ENCODE peak calls at places on chromosomes 4 and X, in eight cellular contexts. V is nephron progenitor cell, D is HCT116, M is fibroblast of lung, A is lung, H is stomach, L is neural progenitor cell, P is GM10248. E is an unnamed sample.

GRCh38 chr4:40856836-40857362 is 107.1 kb downstream of the NSUN7 start:
- DNase-seq in V (peak), D (no peak), M (peak), A (peak), H (peak), L (peak), P (peak), E (no peak)

GRCh38 chr4:4462970-4463369 is 76.1 kb downstream of the NSG1 start:
- DNase-seq in V (no peak), D (no peak), M (no peak), A (no peak), H (no peak), L (no peak), P (no peak), E (no peak)

GRCh38 chrX:105662248-105662647 is 160.1 kb upstream of the NRK start:
- DNase-seq in V (no peak), D (no peak), M (no peak), A (no peak), H (no peak), L (no peak), P (no peak), E (no peak)

GRCh38 chrX:101287402-101287801 is 3.7 kb downstream of the TAF7L start:
- DNase-seq in V (no peak), D (peak), M (peak), A (no peak), H (no peak), L (peak), P (peak), E (no peak)

GRCh38 chr4:138870739-138871633 is 144.6 kb upstream of the NOCT start:
- DNase-seq in V (peak), D (peak), M (peak), A (peak), H (peak), L (peak), P (peak), E (peak)

GRCh38 chr4:141465151-141465550 is 171.2 kb upstream of the IL15 start:
- DNase-seq in V (peak), D (no peak), M (no peak), A (no peak), H (no peak), L (no peak), P (no peak), E (no peak)

GRCh38 chr4:184453402-184454160 is 20.8 kb downstream of the IRF2 start:
- DNase-seq in V (peak), D (no peak), M (peak), A (peak), H (peak), L (peak), P (peak), E (no peak)

GRCh38 chr4:168631241-168632151 is 134.6 kb downstream of the PALLD start:
- DNase-seq in V (peak), D (no peak), M (peak), A (peak), H (peak), L (peak), P (no peak), E (no peak)

DNA sequence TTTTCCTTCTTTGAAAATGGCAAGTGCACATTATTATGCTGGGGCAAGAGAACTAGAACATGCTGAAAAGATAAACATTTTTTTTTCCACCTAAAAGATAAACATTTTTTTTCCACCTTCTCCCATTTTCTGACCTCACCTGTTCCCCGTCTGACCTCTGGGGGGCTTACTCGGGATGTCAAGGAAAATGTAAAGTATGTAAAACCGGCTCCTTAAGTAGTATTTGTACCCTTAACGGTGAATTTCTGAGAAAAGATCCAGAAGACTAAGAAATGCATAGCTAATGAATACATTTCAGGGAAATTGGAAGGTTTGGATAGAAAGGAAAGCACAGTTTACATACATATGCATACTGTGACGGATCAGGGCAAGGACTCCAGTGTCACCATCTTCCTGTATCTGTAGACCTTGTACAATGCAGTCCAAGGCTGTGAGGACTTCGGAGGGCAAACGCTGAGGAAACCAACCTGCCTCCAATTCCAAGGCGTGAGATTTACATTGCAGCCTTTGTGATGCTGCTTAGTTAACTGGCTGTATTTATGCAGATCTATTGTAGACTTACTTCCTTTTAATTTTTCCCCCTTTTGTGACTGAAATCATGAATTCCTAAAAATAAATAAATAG is 2185.9 kb upstream of the TENM3 start:
- DNase-seq in V (no peak), D (no peak), M (peak), A (no peak), H (no peak), L (peak), P (peak), E (no peak)
- TF ChIP-seq CTCF in V (peak), D (peak), M (no peak), A (no peak), H (no peak), L (peak), P (peak), E (no peak)

GRCh38 chr4:128776794-128777216 is 32.7 kb upstream of the JADE1 start:
- DNase-seq in V (no peak), D (no peak), M (peak), A (peak), H (peak), L (no peak), P (no peak), E (peak)

GRCh38 chr4:128780688-128781087 is 28.8 kb upstream of the JADE1 start:
- DNase-seq in V (no peak), D (no peak), M (no peak), A (no peak), H (no peak), L (no peak), P (no peak), E (no peak)

GRCh38 chr4:128787509-128788311 is 21.8 kb upstream of the JADE1 start:
- DNase-seq in V (peak), D (no peak), M (peak), A (no peak), H (no peak), L (no peak), P (no peak), E (no peak)

GRCh38 chr4:128782875-128783614 is 26.5 kb upstream of the JADE1 start:
- DNase-seq in V (no peak), D (no peak), M (peak), A (no peak), H (no peak), L (no peak), P (no peak), E (no peak)

GRCh38 chr4:128782076-128782715 is 27.3 kb upstream of the JADE1 start:
- DNase-seq in V (no peak), D (peak), M (peak), A (no peak), H (peak), L (peak), P (peak), E (no peak)
- TF ChIP-seq CTCF in V (no peak), D (peak), M (no peak), A (peak), H (no peak), L (peak), P (peak), E (no peak)

GRCh38 chrX:115366535-115366934 is 77.0 kb downstream of the LUZP4 start:
- DNase-seq in V (no peak), D (no peak), M (no peak), A (no peak), H (no peak), L (no peak), P (no peak), E (no peak)
- TF ChIP-seq CTCF in V (no peak), D (no peak), M (no peak), A (no peak), H (no peak), L (no peak), P (no peak), E (no peak)

GRCh38 chr4:97548186-97548585 is 595.1 kb downstream of the STPG2 start:
- DNase-seq in V (no peak), D (no peak), M (no peak), A (no peak), H (no peak), L (no peak), P (peak), E (no peak)

GRCh38 chr4:97548943-97549583 is 594.2 kb downstream of the STPG2 start:
- DNase-seq in V (no peak), D (peak), M (no peak), A (no peak), H (no peak), L (no peak), P (no peak), E (no peak)
- TF ChIP-seq CTCF in V (no peak), D (no peak), M (no peak), A (no peak), H (no peak), L (no peak), P (no peak), E (no peak)

DNA sequence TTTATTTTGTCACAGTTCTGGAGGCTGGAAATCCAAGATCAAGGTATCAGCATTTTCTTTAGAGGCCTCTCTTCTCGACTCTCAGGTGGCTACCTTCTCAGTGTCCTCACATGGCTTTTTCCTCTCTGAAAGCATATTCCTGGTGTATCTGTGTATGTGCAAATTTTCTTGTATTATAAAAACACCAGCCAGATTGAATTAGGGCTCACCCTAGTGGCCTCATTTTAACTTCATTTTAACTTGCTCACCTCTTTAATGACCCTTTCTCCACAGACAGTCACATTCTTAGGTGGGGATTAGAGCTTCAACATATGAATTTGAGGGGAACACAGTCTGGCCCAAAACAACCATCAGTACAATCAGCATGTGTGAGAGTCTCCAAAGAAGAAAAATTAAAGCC is 542.4 kb upstream of the FAM241A start:
- DNase-seq in V (no peak), D (peak), M (peak), A (no peak), H (no peak), L (no peak), P (no peak), E (no peak)
- TF ChIP-seq CTCF in V (no peak), D (peak), M (no peak), A (no peak), H (no peak), L (no peak), P (no peak), E (peak)

DNA sequence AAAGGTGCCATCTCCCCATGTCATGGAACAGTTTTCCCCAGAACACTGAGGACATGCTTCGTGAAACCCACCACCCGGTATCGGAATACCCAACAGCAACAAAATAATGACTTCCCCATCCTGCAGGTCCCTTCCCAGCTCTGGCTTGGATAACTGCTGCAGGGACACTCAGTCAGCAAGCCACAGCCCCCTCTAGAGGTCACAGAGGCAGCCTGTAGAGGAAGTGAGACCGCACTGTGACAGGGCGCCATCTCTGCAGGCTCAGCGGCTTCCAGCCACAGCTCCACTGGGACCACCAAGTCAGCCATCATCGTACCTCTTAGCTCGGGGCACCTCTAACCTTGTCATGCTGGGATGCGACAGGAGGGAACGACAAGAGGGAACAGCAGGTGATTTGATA is 315.9 kb downstream of the LDB2 start:
- DNase-seq in V (peak), D (no peak), M (no peak), A (no peak), H (no peak), L (peak), P (no peak), E (no peak)
- TF ChIP-seq CTCF in V (no peak), D (peak), M (peak), A (no peak), H (no peak), L (peak), P (no peak), E (peak)

GRCh38 chr4:1578968-1579833 is 104.9 kb downstream of the FAM53A start:
- DNase-seq in V (peak), D (peak), M (peak), A (peak), H (peak), L (peak), P (peak), E (no peak)
- TF ChIP-seq CTCF in V (peak), D (peak), M (no peak), A (no peak), H (no peak), L (peak), P (peak), E (peak)

DNA sequence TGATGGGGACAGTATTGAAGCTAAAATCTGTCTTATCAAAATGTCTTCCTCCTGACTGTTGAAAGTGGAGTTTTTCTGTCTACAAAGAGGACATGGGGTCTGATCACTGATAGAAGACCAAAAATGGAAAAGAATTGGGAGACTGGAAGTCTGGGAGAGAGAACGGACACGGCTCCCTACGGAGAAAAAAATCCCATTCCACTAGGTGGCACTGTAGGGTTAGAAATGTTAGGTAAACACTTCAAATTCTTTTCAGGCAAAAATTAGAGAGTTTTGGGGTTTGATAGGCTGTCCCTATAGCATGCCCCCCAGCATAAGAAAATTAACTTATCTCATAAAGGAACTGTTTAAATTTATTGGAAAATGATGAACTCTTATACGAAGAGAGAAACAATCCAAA is 200.5 kb downstream of the FAM133A start:
- DNase-seq in V (peak), D (no peak), M (no peak), A (no peak), H (no peak), L (peak), P (no peak), E (no peak)
- TF ChIP-seq CTCF in V (peak), D (peak), M (no peak), A (no peak), H (no peak), L (peak), P (peak), E (peak)

DNA sequence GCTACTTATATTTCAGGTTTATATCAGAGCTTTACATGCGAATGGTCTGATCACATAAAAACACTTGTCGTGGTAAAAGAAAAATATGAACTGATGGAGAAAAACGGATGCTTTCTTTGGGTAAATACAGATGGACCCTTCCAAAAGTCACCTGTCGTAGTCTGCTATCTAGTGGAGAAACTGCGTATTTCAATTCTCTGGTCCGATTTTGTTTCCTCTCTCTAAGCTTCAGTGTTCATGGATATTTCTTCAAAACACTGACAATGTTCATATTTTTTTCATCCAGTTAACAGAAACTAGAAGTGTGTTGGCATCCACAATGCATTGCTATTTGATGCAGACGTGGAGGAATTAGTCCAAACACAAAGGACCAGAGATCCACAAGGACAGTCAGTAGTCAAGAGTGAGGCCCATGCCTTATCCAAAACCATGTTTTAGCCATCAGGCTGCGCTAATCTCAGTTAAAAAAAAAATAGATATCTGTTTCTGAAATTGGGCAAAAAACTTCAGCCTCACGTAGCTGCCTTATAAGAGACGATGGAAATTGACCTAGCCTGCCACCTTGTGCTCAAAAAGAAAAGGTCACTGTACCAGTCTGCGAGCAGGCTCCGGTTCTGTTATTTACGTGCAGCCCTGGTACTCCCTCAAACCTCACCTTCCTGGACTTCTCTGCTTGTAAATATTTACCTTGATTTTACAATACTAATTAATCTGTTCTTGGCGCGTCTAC is 16.0 kb downstream of the MEPE start:
- DNase-seq in V (peak), D (peak), M (peak), A (peak), H (peak), L (peak), P (peak), E (peak)
- TF ChIP-seq CTCF in V (peak), D (peak), M (peak), A (peak), H (no peak), L (peak), P (peak), E (peak)

E was measured in AG09309.